ENCODE peak calls at places on chromosome 16, in six cellular contexts. W is AG10803, H is iPS-NIHi11, Y is H54, D is GM23338, I is RCC 7860. F is an unnamed sample.

GRCh38 chr16:8872967-8873865 is 4.4 kb upstream of the CARHSP1 start:
- DNase-seq in W (no peak), H (no peak), Y (no peak), D (no peak), I (no peak), F (no peak)

GRCh38 chr16:53224932-53225533 is 170.2 kb downstream of the CHD9 start:
- DNase-seq in W (peak; percentile 51), H (no peak), Y (no peak), D (no peak), I (peak; percentile 36), F (peak; percentile 15)

GRCh38 chr16:17921357-17921978 is 415.1 kb downstream of the NPIPA8 start:
- DNase-seq in W (peak; percentile 12), H (peak; percentile 59), Y (peak; percentile 9), D (peak; percentile 73), I (no peak), F (peak; percentile 36)

GRCh38 chr16:28326881-28327610 is 34.7 kb downstream of the SBK1 start:
- DNase-seq in W (peak; percentile 47), H (peak; percentile 78), Y (peak; percentile 78), D (peak; percentile 84), I (peak; percentile 14), F (peak; percentile 86)

GRCh38 chr16:8634991-8635736 is 13.7 kb downstream of the METTL22 start:
- DNase-seq in W (peak; percentile 25), H (peak; percentile 79), Y (no peak), D (peak; percentile 87), I (no peak), F (no peak)

GRCh38 chr16:88454315-88455057 is 1.4 kb downstream of the ZFPM1 start:
- DNase-seq in W (no peak), H (no peak), Y (no peak), D (peak; percentile 47), I (no peak), F (no peak)

GRCh38 chr16:66569131-66569530 is 2.9 kb downstream of the CMTM1 start:
- DNase-seq in W (peak; percentile 55), H (no peak), Y (no peak), D (no peak), I (no peak), F (no peak)

GRCh38 chr16:80900593-80900954 is 96.2 kb upstream of the CDYL2 start:
- DNase-seq in W (no peak), H (no peak), Y (no peak), D (no peak), I (no peak), F (no peak)

GRCh38 chr16:52563767-52564611 is 17.0 kb upstream of the TOX3 start:
- DNase-seq in W (no peak), H (no peak), Y (no peak), D (no peak), I (no peak), F (no peak)